ENCODE peak calls at places on chromosomes 4 and X, in nine cellular contexts. One of them, this sample, is unnamed.

GRCh38 chr4:156615066-156615514 is 356.5 kb downstream of the PDGFC start:
- DNase-seq in left lung: no peak
- DNase-seq in endodermal cell: no peak
- DNase-seq in HCT116: no peak
- DNase-seq in upper lobe of right lung: no peak
- DNase-seq in CD4-positive, alpha-beta T cell: no peak
- DNase-seq in prostate gland: no peak
- DNase-seq in fibroblast of lung: peak; percentile 80
- DNase-seq in left ventricle myocardium inferior: no peak
- DNase-seq in this sample: no peak

GRCh38 chr4:175373031-175373430 is 439.0 kb downstream of the GPM6A start:
- DNase-seq in left lung: no peak
- DNase-seq in endodermal cell: no peak
- DNase-seq in CD4-positive, alpha-beta T cell: no peak
- DNase-seq in left ventricle myocardium inferior: no peak
- DNase-seq in prostate gland: no peak
- DNase-seq in upper lobe of right lung: no peak
- DNase-seq in HCT116: no peak
- DNase-seq in fibroblast of lung: peak; percentile 54
- DNase-seq in this sample: no peak

GRCh38 chrX:18151661-18152060 is 69.0 kb downstream of the BEND2 start:
- DNase-seq in prostate gland: no peak
- DNase-seq in endodermal cell: no peak
- DNase-seq in HCT116: no peak
- DNase-seq in left ventricle myocardium inferior: no peak
- DNase-seq in CD4-positive, alpha-beta T cell: no peak
- DNase-seq in left lung: no peak
- DNase-seq in fibroblast of lung: no peak
- DNase-seq in upper lobe of right lung: no peak
- DNase-seq in this sample: no peak

GRCh38 chrX:14497184-14497666 is 32.1 kb upstream of the GLRA2 start:
- DNase-seq in left ventricle myocardium inferior: no peak
- DNase-seq in HCT116: no peak
- DNase-seq in CD4-positive, alpha-beta T cell: no peak
- DNase-seq in upper lobe of right lung: no peak
- DNase-seq in fibroblast of lung: peak; percentile 48
- DNase-seq in prostate gland: no peak
- DNase-seq in left lung: no peak
- DNase-seq in endodermal cell: no peak
- DNase-seq in this sample: no peak

GRCh38 chr4:147396105-147396504 is 84.8 kb upstream of the EDNRA start:
- DNase-seq in HCT116: no peak
- DNase-seq in prostate gland: no peak
- DNase-seq in CD4-positive, alpha-beta T cell: no peak
- DNase-seq in endodermal cell: no peak
- DNase-seq in upper lobe of right lung: no peak
- DNase-seq in fibroblast of lung: no peak
- DNase-seq in left lung: no peak
- DNase-seq in left ventricle myocardium inferior: no peak
- DNase-seq in this sample: no peak

GRCh38 chrX:50638123-50638522 is 167.5 kb upstream of the DGKK start:
- DNase-seq in left lung: no peak
- DNase-seq in left ventricle myocardium inferior: peak; percentile 60
- DNase-seq in endodermal cell: no peak
- DNase-seq in prostate gland: no peak
- DNase-seq in HCT116: no peak
- DNase-seq in upper lobe of right lung: peak; percentile 63
- DNase-seq in fibroblast of lung: peak; percentile 0
- DNase-seq in CD4-positive, alpha-beta T cell: no peak
- DNase-seq in this sample: peak; percentile 47

GRCh38 chr4:51884055-51884454 is 41.1 kb downstream of the DCUN1D4 start:
- DNase-seq in left lung: no peak
- DNase-seq in endodermal cell: no peak
- DNase-seq in upper lobe of right lung: no peak
- DNase-seq in left ventricle myocardium inferior: no peak
- DNase-seq in fibroblast of lung: no peak
- DNase-seq in prostate gland: no peak
- DNase-seq in HCT116: no peak
- DNase-seq in CD4-positive, alpha-beta T cell: no peak
- DNase-seq in this sample: no peak

GRCh38 chr4:2070421-2071251 is 11.5 kb downstream of the NAT8L start:
- DNase-seq in left ventricle myocardium inferior: no peak
- DNase-seq in left lung: peak; percentile 45
- DNase-seq in endodermal cell: peak; percentile 31
- DNase-seq in CD4-positive, alpha-beta T cell: no peak
- DNase-seq in HCT116: no peak
- DNase-seq in fibroblast of lung: no peak
- DNase-seq in upper lobe of right lung: peak; percentile 50
- DNase-seq in prostate gland: no peak
- DNase-seq in this sample: peak; percentile 37

GRCh38 chr4:8330821-8331566 is 61.4 kb downstream of the HTRA3 start:
- DNase-seq in left ventricle myocardium inferior: peak; percentile 85
- DNase-seq in upper lobe of right lung: peak; percentile 69
- DNase-seq in HCT116: no peak
- DNase-seq in prostate gland: no peak
- DNase-seq in fibroblast of lung: peak; percentile 47
- DNase-seq in endodermal cell: peak; percentile 31
- DNase-seq in CD4-positive, alpha-beta T cell: no peak
- DNase-seq in left lung: peak; percentile 44
- DNase-seq in this sample: peak; percentile 55

GRCh38 chr4:153962311-153963039 is 173.6 kb upstream of the SFRP2 start:
- DNase-seq in CD4-positive, alpha-beta T cell: no peak
- DNase-seq in endodermal cell: no peak
- DNase-seq in HCT116: no peak
- DNase-seq in fibroblast of lung: no peak
- DNase-seq in left ventricle myocardium inferior: no peak
- DNase-seq in left lung: no peak
- DNase-seq in upper lobe of right lung: no peak
- DNase-seq in prostate gland: no peak
- DNase-seq in this sample: no peak

GRCh38 chr4:128876194-128876593 is 66.7 kb downstream of the JADE1 start:
- DNase-seq in left lung: no peak
- DNase-seq in upper lobe of right lung: no peak
- DNase-seq in prostate gland: no peak
- DNase-seq in fibroblast of lung: no peak
- DNase-seq in left ventricle myocardium inferior: no peak
- DNase-seq in endodermal cell: no peak
- DNase-seq in CD4-positive, alpha-beta T cell: no peak
- DNase-seq in HCT116: no peak
- DNase-seq in this sample: no peak

DNA sequence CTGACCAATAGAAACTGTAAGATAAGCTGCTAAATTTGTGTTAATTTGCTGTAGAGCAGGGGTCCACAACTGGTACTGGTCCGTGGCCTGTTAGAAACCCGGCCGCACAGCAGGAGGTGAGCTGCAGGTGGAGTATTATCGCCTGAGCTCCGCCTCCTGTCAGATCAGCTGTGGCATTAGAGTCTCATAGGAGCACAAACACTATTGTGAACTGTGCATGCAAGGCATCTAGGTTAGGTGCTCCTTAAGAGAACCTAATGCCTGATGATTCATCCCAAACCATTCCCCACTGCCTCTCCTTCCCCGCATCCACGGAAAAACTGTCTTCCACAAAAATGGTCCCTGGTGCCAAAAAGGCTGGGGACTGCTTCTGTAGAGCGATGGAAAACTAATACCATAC is 19.7 kb downstream of the FBXW7 start:
- DNase-seq in left ventricle myocardium inferior: no peak
- DNase-seq in endodermal cell: peak; percentile 75
- DNase-seq in left lung: peak; percentile 26
- DNase-seq in CD4-positive, alpha-beta T cell: no peak
- DNase-seq in HCT116: no peak
- DNase-seq in prostate gland: no peak
- DNase-seq in upper lobe of right lung: no peak
- DNase-seq in fibroblast of lung: no peak
- DNase-seq in this sample: no peak
- H3K27me3 ChIP-seq in left ventricle myocardium inferior: no peaks in the 10 kb centered on the region
- H3K27me3 ChIP-seq in endodermal cell: peaks cover 4% of the 10 kb centered on the region
- H3K27me3 ChIP-seq in left lung: no peaks in the 10 kb centered on the region
- H3K27me3 ChIP-seq in CD4-positive, alpha-beta T cell: no peaks in the 10 kb centered on the region
- H3K27me3 ChIP-seq in HCT116: no peaks in the 10 kb centered on the region
- H3K27me3 ChIP-seq in prostate gland: no peaks in the 10 kb centered on the region
- H3K27me3 ChIP-seq in upper lobe of right lung: no peaks in the 10 kb centered on the region
- H3K27me3 ChIP-seq in fibroblast of lung: no peaks in the 10 kb centered on the region
- H3K27me3 ChIP-seq in this sample: no peaks in the 10 kb centered on the region

GRCh38 chrX:136076942-136077341 is 70.4 kb upstream of the FHL1 start:
- DNase-seq in prostate gland: no peak
- DNase-seq in left lung: no peak
- DNase-seq in HCT116: no peak
- DNase-seq in CD4-positive, alpha-beta T cell: no peak
- DNase-seq in left ventricle myocardium inferior: no peak
- DNase-seq in fibroblast of lung: no peak
- DNase-seq in upper lobe of right lung: no peak
- DNase-seq in endodermal cell: peak; percentile 37
- DNase-seq in this sample: no peak
- TF ChIP-seq CTCF in prostate gland: no peak
- TF ChIP-seq CTCF in left lung: no peak
- TF ChIP-seq CTCF in HCT116: no peak
- TF ChIP-seq CTCF in CD4-positive, alpha-beta T cell: no peak
- TF ChIP-seq CTCF in left ventricle myocardium inferior: no peak
- TF ChIP-seq CTCF in fibroblast of lung: no peak
- TF ChIP-seq CTCF in upper lobe of right lung: no peak
- TF ChIP-seq CTCF in endodermal cell: no peak
- TF ChIP-seq CTCF in this sample: no peak

GRCh38 chr4:74859163-74859562 is 64.8 kb upstream of the BTC start:
- DNase-seq in fibroblast of lung: no peak
- DNase-seq in HCT116: no peak
- DNase-seq in left ventricle myocardium inferior: no peak
- DNase-seq in endodermal cell: no peak
- DNase-seq in CD4-positive, alpha-beta T cell: no peak
- DNase-seq in left lung: no peak
- DNase-seq in upper lobe of right lung: no peak
- DNase-seq in prostate gland: no peak
- DNase-seq in this sample: no peak
- H3K27me3 ChIP-seq in fibroblast of lung: no peaks in the 10 kb centered on the region
- H3K27me3 ChIP-seq in HCT116: no peaks in the 10 kb centered on the region
- H3K27me3 ChIP-seq in left ventricle myocardium inferior: no peaks in the 10 kb centered on the region
- H3K27me3 ChIP-seq in endodermal cell: no peaks in the 10 kb centered on the region
- H3K27me3 ChIP-seq in CD4-positive, alpha-beta T cell: no peaks in the 10 kb centered on the region
- H3K27me3 ChIP-seq in left lung: no peaks in the 10 kb centered on the region
- H3K27me3 ChIP-seq in upper lobe of right lung: no peaks in the 10 kb centered on the region
- H3K27me3 ChIP-seq in prostate gland: no peaks in the 10 kb centered on the region
- H3K27me3 ChIP-seq in this sample: no peaks in the 10 kb centered on the region

DNA sequence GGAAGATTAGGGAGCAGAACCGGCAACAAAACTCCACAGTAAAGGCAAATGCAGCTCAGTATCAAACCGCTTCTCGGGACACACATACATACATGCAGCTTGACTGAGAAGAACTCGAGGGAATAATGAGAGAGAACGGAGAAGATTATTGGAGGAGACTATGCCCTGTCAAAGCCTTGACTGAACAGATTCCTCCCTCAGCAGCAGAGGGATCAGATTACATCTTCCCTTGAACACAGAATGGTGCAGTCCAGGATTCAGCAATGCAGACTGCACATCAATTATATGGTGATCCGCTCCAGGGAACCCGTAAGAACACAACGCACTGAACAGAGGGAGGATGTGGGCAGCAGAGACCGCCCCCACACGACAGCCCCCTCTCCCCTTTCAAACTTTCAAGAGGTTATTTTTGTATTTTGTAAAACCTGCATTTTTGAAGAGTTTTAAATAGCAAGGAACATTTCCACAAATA is 183.2 kb downstream of the FBXW7 start:
- DNase-seq in left lung: no peak
- DNase-seq in endodermal cell: peak; percentile 57
- DNase-seq in CD4-positive, alpha-beta T cell: no peak
- DNase-seq in fibroblast of lung: peak; percentile 96
- DNase-seq in HCT116: peak; percentile 81
- DNase-seq in upper lobe of right lung: no peak
- DNase-seq in prostate gland: peak; percentile 72
- DNase-seq in left ventricle myocardium inferior: peak; percentile 20
- DNase-seq in this sample: no peak
- TF ChIP-seq CTCF in left lung: no peak
- TF ChIP-seq CTCF in endodermal cell: no peak
- TF ChIP-seq CTCF in CD4-positive, alpha-beta T cell: no peak
- TF ChIP-seq CTCF in fibroblast of lung: no peak
- TF ChIP-seq CTCF in HCT116: no peak
- TF ChIP-seq CTCF in upper lobe of right lung: no peak
- TF ChIP-seq CTCF in prostate gland: no peak
- TF ChIP-seq CTCF in left ventricle myocardium inferior: no peak
- TF ChIP-seq CTCF in this sample: no peak

This sample was measured in lower lobe of right lung.